ENCODE peak calls at places on chromosomes 3 and 15, in four cellular contexts. K, I, A and U are unnamed samples.

GRCh38 chr3:13286873-13287272 is 133.2 kb downstream of the NUP210 start:
- DNase-seq in A (no peak), I (no peak), K (no peak), U (no peak)

GRCh38 chr3:64152100-64152499 is 73.2 kb downstream of the PRICKLE2 start:
- DNase-seq in I (no peak), A (no peak), K (no peak), U (no peak)

GRCh38 chr3:195769551-195769950 is 42.2 kb downstream of the MUC4 start:
- DNase-seq in A (no peak), I (peak), K (no peak), U (no peak)

GRCh38 chr15:72037321-72037720 is 80.6 kb downstream of the MYO9A start:
- DNase-seq in A (no peak), K (no peak), I (no peak), U (no peak)

GRCh38 chr3:123076496-123077418 is 9.9 kb downstream of the PDIA5 start:
- DNase-seq in I (peak), A (no peak), K (no peak), U (peak)

GRCh38 chr3:172194702-172195392 is 155.5 kb downstream of the FNDC3B start:
- DNase-seq in K (no peak), A (no peak), I (no peak), U (no peak)

GRCh38 chr3:110685630-110686029 is 386.0 kb upstream of the NECTIN3 start:
- DNase-seq in I (no peak), A (no peak), K (no peak), U (no peak)

GRCh38 chr3:142618917-142619401 is 22.8 kb downstream of the PLS1 start:
- DNase-seq in A (no peak), I (no peak), K (no peak), U (no peak)

GRCh38 chr15:96181873-96182301 is 148.6 kb upstream of the NR2F2 start:
- DNase-seq in I (peak), A (peak), K (no peak), U (no peak)

GRCh38 chr3:178078933-178079332 is 457.3 kb upstream of the KCNMB2 start:
- DNase-seq in A (no peak), K (no peak), I (no peak), U (no peak)

GRCh38 chr3:153313307-153313945 is 151.4 kb downstream of the RAP2B start:
- DNase-seq in K (no peak), I (no peak), A (no peak), U (no peak)

GRCh38 chr3:48601622-48601994 is 6.5 kb upstream of the COL7A1 start:
- DNase-seq in K (no peak), I (no peak), A (peak), U (no peak)

GRCh38 chr3:43286886-43287301 is 554 bp downstream of the SNRK start:
- DNase-seq in I (no peak), A (no peak), K (no peak), U (no peak)

GRCh38 chr3:56269755-56270154 is 198.5 kb downstream of the ERC2 start:
- DNase-seq in I (no peak), A (no peak), K (no peak), U (no peak)

GRCh38 chr3:166818464-166818863 is 561.6 kb downstream of the ZBBX start:
- DNase-seq in K (no peak), A (no peak), I (no peak), U (no peak)

GRCh38 chr3:144363856-144364255 is 392.2 kb downstream of the DIPK2A start:
- DNase-seq in A (no peak), I (no peak), K (no peak), U (no peak)

GRCh38 chr15:35963316-35963715 is 417.4 kb upstream of the DPH6 start:
- DNase-seq in K (no peak), I (no peak), A (no peak), U (no peak)

GRCh38 chr3:171671709-171672108 is 138.6 kb downstream of the PLD1 start:
- DNase-seq in I (no peak), K (no peak), A (no peak), U (no peak)

GRCh38 chr15:51128701-51129100 is 34.0 kb upstream of the TNFAIP8L3 start:
- DNase-seq in A (no peak), I (no peak), K (no peak), U (no peak)

GRCh38 chr3:127480196-127480933 is 110.2 kb downstream of the TPRA1 start:
- DNase-seq in I (peak), K (no peak), A (no peak), U (no peak)

GRCh38 chr15:76217029-76217866 is 94.0 kb downstream of the ETFA start:
- DNase-seq in A (no peak), K (no peak), I (no peak), U (no peak)

GRCh38 chr3:127168271-127168670 is 24.7 kb upstream of the PRR23E start:
- DNase-seq in I (peak), K (no peak), A (peak), U (no peak)

GRCh38 chr3:33067484-33067883 is 29.5 kb downstream of the GLB1 start:
- DNase-seq in I (no peak), A (no peak), K (no peak), U (no peak)

GRCh38 chr15:92801412-92801773 is 98.7 kb upstream of the CHD2 start:
- DNase-seq in I (no peak), A (no peak), K (no peak), U (no peak)

GRCh38 chr3:53045107-53045783 is 628 bp downstream of the SFMBT1 start:
- DNase-seq in A (peak), I (peak), K (peak), U (peak)

GRCh38 chr15:52783929-52784798 is 6.0 kb downstream of the ONECUT1 start:
- DNase-seq in I (peak), K (no peak), A (no peak), U (no peak)

GRCh38 chr15:86611392-86612040 is 531.8 kb downstream of the AGBL1 start:
- DNase-seq in A (no peak), I (no peak), K (peak), U (no peak)

GRCh38 chr15:71443538-71443937 is 328.3 kb downstream of the THSD4 start:
- DNase-seq in A (peak), I (peak), K (no peak), U (peak)

GRCh38 chr3:5348229-5348628 is 160.7 kb downstream of the EDEM1 start:
- DNase-seq in A (no peak), I (no peak), K (no peak), U (no peak)

DNA sequence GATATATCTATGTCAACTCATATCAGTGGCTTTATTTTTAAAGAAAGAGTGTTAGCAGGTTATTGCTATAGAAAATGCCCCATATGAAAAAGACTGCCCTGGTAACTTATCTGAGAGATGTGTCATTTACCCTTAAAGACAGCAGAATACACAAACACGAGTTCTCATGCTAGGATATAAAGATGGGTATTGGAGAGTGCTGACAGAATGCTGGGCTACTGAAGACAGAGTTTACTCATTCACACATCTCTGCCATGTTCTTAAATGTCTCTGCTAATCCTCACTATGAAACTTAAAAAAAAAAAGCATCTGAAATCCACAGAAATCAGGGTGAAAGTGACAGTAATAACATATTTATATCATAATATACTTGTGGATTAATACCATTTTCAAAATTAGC is 126.7 kb downstream of the FOXP1 start:
- DNase-seq in K (no peak), I (no peak), A (no peak), U (no peak)
- H3K27ac ChIP-seq in K (peak), I (peak), A (no peak), U (no peak)

DNA sequence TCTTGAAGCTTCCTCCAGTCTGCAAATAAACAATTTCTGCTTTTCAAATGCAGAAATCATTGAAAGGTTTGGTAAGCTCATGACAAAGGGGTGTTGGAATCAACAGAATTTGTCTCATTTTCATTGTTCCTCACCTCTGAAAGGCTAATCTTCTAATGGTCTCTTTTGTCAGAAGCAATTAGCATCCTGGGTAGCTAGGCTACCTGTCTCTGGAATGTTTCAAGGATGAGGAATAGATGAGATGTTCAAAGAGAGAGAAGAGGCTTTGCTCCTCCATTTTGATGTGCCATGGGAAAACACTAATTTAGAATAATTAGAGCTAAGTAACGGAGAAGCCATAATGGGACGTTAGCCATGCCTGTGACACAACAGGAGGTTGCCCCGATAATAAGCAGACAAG is 43.5 kb upstream of the SIAH2 start:
- DNase-seq in A (no peak), K (no peak), I (no peak), U (no peak)
- H3K27ac ChIP-seq in A (no peak), K (no peak), I (no peak), U (no peak)

GRCh38 chr3:131846296-131846924 is 188.4 kb downstream of the CPNE4 start:
- DNase-seq in A (no peak), K (no peak), I (no peak), U (no peak)
- H3K27ac ChIP-seq in A (no peak), K (no peak), I (no peak), U (no peak)

GRCh38 chr15:68205949-68206539 is 912 bp upstream of the CALML4 start:
- DNase-seq in A (peak), K (no peak), I (peak), U (peak)
- H3K27ac ChIP-seq in A (no peak), K (peak), I (peak), U (peak)

DNA sequence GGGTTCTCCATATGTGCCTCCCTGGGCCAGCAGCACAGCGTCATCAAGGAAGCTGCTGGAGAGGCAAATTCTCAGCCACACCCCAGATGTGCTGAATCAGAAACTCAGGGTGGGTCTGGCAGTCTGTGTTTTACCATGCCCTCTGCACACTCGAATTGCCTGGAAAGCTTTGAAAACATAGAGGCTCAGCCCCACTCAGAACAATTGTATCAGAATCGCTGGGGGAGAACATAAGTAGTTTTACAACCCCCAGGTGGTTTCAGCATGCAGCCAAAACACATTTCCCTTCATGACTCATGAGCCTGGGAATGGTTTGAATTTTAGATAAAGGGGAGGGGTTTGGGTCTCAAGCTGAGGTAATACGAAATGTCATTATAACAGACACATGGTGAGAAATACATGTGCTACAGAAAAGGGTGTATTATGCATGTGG is 9.6 kb downstream of the TGM4 start:
- DNase-seq in A (no peak), K (no peak), I (no peak), U (no peak)
- H3K27ac ChIP-seq in A (no peak), K (no peak), I (no peak), U (no peak)

GRCh38 chr15:69631005-69631404 is 178.4 kb downstream of the RPLP1 start:
- DNase-seq in K (no peak), I (no peak), A (no peak), U (no peak)

GRCh38 chr15:69636516-69636915 is 183.9 kb downstream of the RPLP1 start:
- DNase-seq in K (no peak), I (no peak), A (no peak), U (no peak)

GRCh38 chr15:69637818-69638217 is 185.2 kb downstream of the RPLP1 start:
- DNase-seq in A (no peak), I (no peak), K (no peak), U (no peak)

GRCh38 chr15:69631978-69632377 is 179.4 kb downstream of the RPLP1 start:
- DNase-seq in I (no peak), K (no peak), A (no peak), U (no peak)

DNA sequence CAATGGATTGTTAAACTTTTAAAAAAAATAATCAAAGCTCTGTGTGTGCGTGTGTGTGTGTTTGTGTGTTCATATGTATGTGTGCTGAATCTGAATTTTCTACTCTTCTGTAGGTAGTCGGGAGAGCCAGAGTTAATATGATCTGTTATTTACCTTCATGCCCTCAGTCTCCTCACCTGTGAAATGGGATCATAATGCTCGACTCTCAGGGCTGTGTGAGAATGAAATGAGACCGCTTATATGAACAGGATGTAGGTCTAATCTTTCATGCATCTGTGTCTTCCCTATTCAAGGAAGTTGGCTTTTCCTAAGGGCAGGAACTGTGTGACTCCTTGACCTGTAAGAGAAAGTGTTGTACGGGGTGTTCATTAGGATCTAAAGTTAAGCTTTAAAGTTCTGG is 182.2 kb downstream of the RPLP1 start:
- DNase-seq in A (no peak), I (no peak), K (no peak), U (no peak)
- H3K27ac ChIP-seq in A (no peak), I (no peak), K (no peak), U (no peak)

GRCh38 chr3:119635719-119636118 is 24.7 kb downstream of the POPDC2 start:
- DNase-seq in I (no peak), A (no peak), K (no peak), U (no peak)
- H3K27ac ChIP-seq in I (no peak), A (peak), K (no peak), U (peak)

GRCh38 chr3:124985358-124985757 is 50.8 kb upstream of the MUC13 start:
- DNase-seq in I (no peak), K (no peak), A (no peak), U (no peak)
- H3K27ac ChIP-seq in I (peak), K (no peak), A (no peak), U (peak)

GRCh38 chr3:112583105-112583504 is 21.3 kb downstream of the SLC35A5 start:
- DNase-seq in K (no peak), A (no peak), I (no peak), U (no peak)

GRCh38 chr3:112579697-112580096 is 17.9 kb downstream of the SLC35A5 start:
- DNase-seq in K (no peak), I (no peak), A (no peak), U (no peak)

GRCh38 chr3:112582242-112582874 is 20.5 kb downstream of the SLC35A5 start:
- DNase-seq in I (no peak), K (no peak), A (no peak), U (no peak)

DNA sequence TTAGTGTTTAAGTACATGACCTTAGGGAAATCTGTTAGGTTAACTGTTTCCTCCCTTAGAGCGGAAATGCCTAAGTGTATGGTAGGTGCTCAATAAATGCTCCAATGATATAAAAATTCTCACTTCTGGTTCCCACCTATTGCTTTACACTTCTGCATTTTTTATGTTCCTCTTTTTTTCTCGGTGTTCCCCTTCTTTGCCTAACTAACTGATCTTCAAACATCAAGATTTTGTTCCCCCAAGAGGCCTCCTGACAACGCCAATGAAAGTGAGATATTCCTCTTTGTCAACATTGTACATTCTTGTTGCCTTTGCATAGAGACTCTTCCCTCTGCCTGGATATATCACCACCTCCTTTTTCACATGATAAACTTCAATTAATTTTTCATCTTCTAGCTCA is 17.4 kb downstream of the SLC35A5 start:
- DNase-seq in A (no peak), I (no peak), K (no peak), U (no peak)
- H3K27ac ChIP-seq in A (no peak), I (no peak), K (no peak), U (no peak)